ENCODE peak calls at places on chromosome 7, in five cellular contexts. L is mesenchymal stem cell, P is neuronal stem cell, S is H1, N is IMR-90. O is an unnamed sample.

GRCh38 chr7:85497999-85498398 is 311.1 kb upstream of the SEMA3D start:
- DNase-seq in L (no peak), P (no peak), S (no peak), N (no peak), O (no peak)

GRCh38 chr7:36923831-36924555 is 199.7 kb upstream of the AOAH start:
- DNase-seq in L (peak), P (no peak), S (no peak), N (no peak), O (no peak)

GRCh38 chr7:15407910-15408309 is 153.9 kb downstream of the AGMO start:
- DNase-seq in L (no peak), P (no peak), S (no peak), N (no peak), O (no peak)

GRCh38 chr7:94514140-94514889 is 4.7 kb downstream of the CASD1 start:
- DNase-seq in L (no peak), P (no peak), S (no peak), N (no peak), O (peak)

GRCh38 chr7:3725145-3725544 is 424.1 kb downstream of the SDK1 start:
- DNase-seq in L (no peak), P (no peak), S (no peak), N (no peak), O (no peak)

GRCh38 chr7:105216786-105217185 is 171.9 kb downstream of the SRPK2 start:
- DNase-seq in L (no peak), P (no peak), S (no peak), N (no peak), O (no peak)

GRCh38 chr7:23895666-23896096 is 185.7 kb downstream of the STK31 start:
- DNase-seq in L (peak), P (no peak), S (no peak), N (no peak), O (no peak)

GRCh38 chr7:75725306-75725705 is 13.4 kb downstream of the HIP1 start:
- DNase-seq in L (no peak), P (no peak), S (no peak), N (no peak), O (no peak)

GRCh38 chr7:84294907-84295455 is 100.4 kb upstream of the SEMA3A start:
- DNase-seq in L (no peak), P (no peak), S (no peak), N (no peak), O (peak)

GRCh38 chr7:120997902-120998301 is 9.4 kb downstream of the CPED1 start:
- DNase-seq in L (no peak), P (no peak), S (no peak), N (no peak), O (no peak)

GRCh38 chr7:74305987-74306736 is 17.0 kb downstream of the CLIP2 start:
- DNase-seq in L (no peak), P (no peak), S (no peak), N (no peak), O (no peak)

GRCh38 chr7:155392726-155393570 is 65.0 kb upstream of the EN2 start:
- DNase-seq in L (no peak), P (no peak), S (no peak), N (no peak), O (peak)

GRCh38 chr7:26857534-26858228 is 6.7 kb downstream of the SKAP2 start:
- DNase-seq in L (peak), P (peak), S (no peak), N (peak), O (no peak)

GRCh38 chr7:42572046-42572445 is 335.0 kb upstream of the GLI3 start:
- DNase-seq in L (peak), P (no peak), S (no peak), N (no peak), O (no peak)

GRCh38 chr7:133077394-133077793 is 4.5 kb downstream of the CHCHD3 start:
- DNase-seq in L (no peak), P (no peak), S (no peak), N (no peak), O (no peak)

GRCh38 chr7:46391215-46391614 is 470.1 kb upstream of the IGFBP3 start:
- DNase-seq in L (peak), P (no peak), S (no peak), N (peak), O (peak)

GRCh38 chr7:134140889-134141867 is 14.0 kb downstream of the LRGUK start:
- DNase-seq in L (peak), P (peak), S (peak), N (peak), O (peak)

GRCh38 chr7:12244129-12244528 is 33.0 kb downstream of the TMEM106B start:
- DNase-seq in L (peak), P (peak), S (peak), N (peak), O (peak)

GRCh38 chr7:158827411-158828342 is 1.6 kb downstream of the ESYT2 start:
- DNase-seq in L (peak), P (no peak), S (no peak), N (peak), O (peak)

GRCh38 chr7:4434306-4434705 is 247.8 kb upstream of the FOXK1 start:
- DNase-seq in L (no peak), P (no peak), S (no peak), N (no peak), O (no peak)

GRCh38 chr7:43758861-43759683 is 592 bp downstream of the BLVRA start:
- DNase-seq in L (peak), P (peak), S (no peak), N (peak), O (no peak)
- H3K4ac ChIP-seq in L (peak), P (no peak), S (no peak), N (no peak), O (no peak)

GRCh38 chr7:151330181-151330580 is 11.4 kb upstream of the NUB1 start:
- DNase-seq in L (no peak), P (no peak), S (no peak), N (no peak), O (peak)

GRCh38 chr7:151322893-151323292 is 18.7 kb upstream of the NUB1 start:
- DNase-seq in L (no peak), P (no peak), S (no peak), N (no peak), O (no peak)

GRCh38 chr7:151330656-151331055 is 11.0 kb upstream of the NUB1 start:
- DNase-seq in L (no peak), P (no peak), S (no peak), N (no peak), O (peak)

GRCh38 chr7:151327022-151327421 is 14.6 kb upstream of the NUB1 start:
- DNase-seq in L (no peak), P (no peak), S (no peak), N (no peak), O (no peak)

GRCh38 chr7:151327659-151328058 is 14.0 kb upstream of the NUB1 start:
- DNase-seq in L (peak), P (no peak), S (no peak), N (peak), O (no peak)
- H2AFZ ChIP-seq in L (no peak), P (no peak), S (no peak), N (no peak), O (no peak)

GRCh38 chr7:108425876-108426275 is 30.4 kb downstream of the NRCAM start:
- DNase-seq in L (no peak), P (no peak), S (no peak), N (no peak), O (no peak)
- H3K27ac ChIP-seq in L (no peak), P (no peak), S (no peak), N (no peak), O (no peak)

GRCh38 chr7:1027285-1028043 is 16.9 kb upstream of the GPR146 start:
- DNase-seq in L (peak), P (no peak), S (no peak), N (peak), O (peak)
- H3K4ac ChIP-seq in L (no peak), P (peak), S (no peak), N (no peak), O (peak)

GRCh38 chr7:139908792-139909191 is 79.7 kb downstream of the TBXAS1 start:
- DNase-seq in L (no peak), P (no peak), S (no peak), N (no peak), O (no peak)
- H2AFZ ChIP-seq in L (no peak), P (no peak), S (no peak), N (no peak), O (no peak)

GRCh38 chr7:431041-431440 is 88.6 kb downstream of the PDGFA start:
- DNase-seq in L (no peak), P (no peak), S (no peak), N (no peak), O (no peak)

GRCh38 chr7:433558-433957 is 86.1 kb downstream of the PDGFA start:
- DNase-seq in L (no peak), P (no peak), S (no peak), N (no peak), O (no peak)

GRCh38 chr7:431658-432111 is 88.0 kb downstream of the PDGFA start:
- DNase-seq in L (no peak), P (no peak), S (no peak), N (no peak), O (no peak)

GRCh38 chr7:432933-433332 is 86.7 kb downstream of the PDGFA start:
- DNase-seq in L (no peak), P (no peak), S (no peak), N (no peak), O (no peak)

DNA sequence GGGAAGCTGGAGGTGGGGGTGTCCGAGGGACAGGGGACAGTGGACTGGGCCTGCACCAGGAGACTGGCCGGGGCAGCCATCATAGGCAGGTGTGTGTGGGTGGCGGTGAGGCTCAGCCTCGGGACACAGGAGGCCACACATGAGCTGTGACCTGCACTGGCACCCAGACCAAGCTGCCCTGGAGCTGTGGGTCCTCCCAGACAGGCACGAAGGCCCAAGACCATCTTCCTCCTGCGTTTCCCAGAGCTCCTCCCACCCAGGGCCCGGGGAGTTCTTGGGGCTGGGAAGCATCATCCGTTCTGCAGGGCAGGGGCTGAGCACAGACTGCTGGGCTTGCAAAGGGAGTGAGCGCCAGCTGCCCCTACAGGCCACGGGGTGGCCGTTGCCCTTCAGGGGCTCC is 87.4 kb downstream of the PDGFA start:
- DNase-seq in L (no peak), P (no peak), S (no peak), N (no peak), O (no peak)
- H3K27ac ChIP-seq in L (no peak), P (no peak), S (no peak), N (no peak), O (no peak)

DNA sequence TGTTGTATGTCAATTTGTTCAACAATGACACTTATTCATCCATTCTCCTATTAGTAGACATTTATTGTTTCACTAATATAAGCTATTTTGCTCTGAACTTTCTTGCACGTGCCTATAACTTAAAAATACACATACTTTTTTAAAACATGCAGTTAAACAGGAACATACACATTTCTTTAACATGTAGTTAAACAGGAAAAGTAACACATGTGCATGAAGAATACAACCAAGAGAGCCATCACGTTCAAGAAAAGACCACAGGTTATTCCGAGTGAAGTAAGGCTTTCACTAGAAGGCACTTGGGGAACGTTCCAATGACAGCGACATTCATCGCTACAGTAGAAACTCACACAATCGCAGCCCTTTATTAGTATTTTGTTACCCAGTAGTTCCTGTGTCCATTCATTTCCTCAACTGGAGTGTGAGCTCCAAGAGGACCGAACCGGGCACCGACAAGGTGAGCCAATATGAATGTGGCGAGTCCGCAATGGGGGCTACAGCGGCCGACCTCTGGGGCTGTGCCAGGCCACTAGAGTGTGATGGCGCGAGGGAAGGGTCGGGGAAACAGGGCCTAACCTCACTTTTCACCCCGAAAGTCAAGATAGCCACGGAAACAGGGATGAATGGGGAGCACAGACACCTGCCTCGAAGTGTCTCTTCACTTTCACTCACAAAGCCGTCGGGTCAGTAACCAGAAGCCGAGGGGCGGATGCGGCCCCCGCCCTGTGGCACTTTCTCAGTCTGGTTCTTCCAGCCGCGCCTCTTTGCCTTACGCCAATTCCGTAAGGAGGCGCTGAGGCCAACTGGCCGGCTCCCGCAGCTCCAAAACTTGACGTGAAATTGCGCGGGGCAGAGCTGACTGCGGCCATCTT is 775 bp upstream of the SEPTIN7 start:
- DNase-seq in L (peak), P (peak), S (peak), N (peak), O (peak)
- H3K4ac ChIP-seq in L (peak), P (peak), S (no peak), N (peak), O (peak)